ENCODE peak calls at places on chromosome 4, in eight cellular contexts. J is CD4-positive, CD25-positive, alpha-beta regulatory T cell; K is uterus; G is cardiac muscle cell; O is CD8-positive, alpha-beta T cell; D is effector memory CD4-positive, alpha-beta T cell; Q is HCT116; P is IMR-90. H is an unnamed sample.

GRCh38 chr4:114512595-114513295 is 85.9 kb upstream of the UGT8 start:
- DNase-seq in J (no peak), K (no peak), G (no peak), O (no peak), D (no peak), Q (no peak), P (no peak), H (no peak)

GRCh38 chr4:37541956-37542355 is 144.2 kb downstream of the RELL1 start:
- DNase-seq in J (no peak), K (no peak), G (no peak), O (no peak), D (no peak), Q (no peak), P (no peak), H (no peak)

GRCh38 chr4:57612279-57612678 is 502.1 kb upstream of the IGFBP7 start:
- DNase-seq in J (no peak), K (no peak), G (no peak), O (no peak), D (no peak), Q (no peak), P (no peak), H (no peak)

GRCh38 chr4:184259081-184259480 is 41.4 kb upstream of the ENPP6 start:
- DNase-seq in J (no peak), K (no peak), G (no peak), O (no peak), D (no peak), Q (no peak), P (no peak), H (no peak)

GRCh38 chr4:41129128-41129754 is 85.1 kb downstream of the APBB2 start:
- DNase-seq in J (no peak), K (no peak), G (peak), O (no peak), D (no peak), Q (no peak), P (no peak), H (no peak)

GRCh38 chr4:185932491-185932890 is 120.5 kb upstream of the SORBS2 start:
- DNase-seq in J (no peak), K (no peak), G (no peak), O (no peak), D (no peak), Q (no peak), P (no peak), H (no peak)

GRCh38 chr4:28973591-28974350 is 1746.4 kb upstream of the PCDH7 start:
- DNase-seq in J (no peak), K (no peak), G (peak), O (no peak), D (no peak), Q (no peak), P (peak), H (no peak)

GRCh38 chr4:160835789-160836188 is 1328.0 kb downstream of the FSTL5 start:
- DNase-seq in J (no peak), K (no peak), G (peak), O (no peak), D (no peak), Q (peak), P (no peak), H (no peak)

GRCh38 chr4:101191302-101192098 is 155.8 kb downstream of the PPP3CA start:
- DNase-seq in J (no peak), K (peak), G (no peak), O (no peak), D (no peak), Q (no peak), P (peak), H (peak)

GRCh38 chr4:110617095-110617494 is 5.8 kb downstream of the PITX2 start:
- DNase-seq in J (no peak), K (no peak), G (peak), O (no peak), D (no peak), Q (no peak), P (no peak), H (no peak)

GRCh38 chr4:66767442-66767841 is 777.9 kb downstream of the CENPC start:
- DNase-seq in J (no peak), K (no peak), G (no peak), O (no peak), D (no peak), Q (no peak), P (no peak), H (no peak)

GRCh38 chr4:183348706-183349659 is 26.8 kb upstream of the CLDN24 start:
- DNase-seq in J (no peak), K (no peak), G (no peak), O (no peak), D (no peak), Q (no peak), P (peak), H (no peak)

GRCh38 chr4:55932489-55932888 is 16.3 kb upstream of the CEP135 start:
- DNase-seq in J (no peak), K (no peak), G (no peak), O (no peak), D (no peak), Q (no peak), P (no peak), H (no peak)

GRCh38 chr4:4655901-4656300 is 114.1 kb upstream of the STX18 start:
- DNase-seq in J (no peak), K (no peak), G (no peak), O (no peak), D (no peak), Q (no peak), P (no peak), H (no peak)

GRCh38 chr4:53646792-53647191 is 55.5 kb upstream of the LNX1 start:
- DNase-seq in J (no peak), K (peak), G (no peak), O (no peak), D (no peak), Q (no peak), P (no peak), H (no peak)

GRCh38 chr4:52751349-52751911 is at the start of gene ERVMER34-1:
- DNase-seq in J (no peak), K (peak), G (peak), O (no peak), D (no peak), Q (peak), P (no peak), H (peak)

GRCh38 chr4:186557486-186557885 is 2.1 kb upstream of the MTNR1A start:
- DNase-seq in J (no peak), K (no peak), G (no peak), O (no peak), D (no peak), Q (no peak), P (peak), H (no peak)

GRCh38 chr4:8275511-8275910 is 6.0 kb downstream of the HTRA3 start:
- DNase-seq in J (no peak), K (no peak), G (no peak), O (no peak), D (no peak), Q (no peak), P (no peak), H (peak)

GRCh38 chr4:56261027-56261426 is 126.3 kb downstream of the AASDH start:
- DNase-seq in J (no peak), K (no peak), G (no peak), O (no peak), D (no peak), Q (no peak), P (no peak), H (no peak)

GRCh38 chr4:173014113-173014558 is 154.5 kb upstream of the GALNT7 start:
- DNase-seq in J (no peak), K (peak), G (peak), O (no peak), D (no peak), Q (no peak), P (peak), H (peak)

GRCh38 chr4:128451270-128451905 is 163.8 kb upstream of the PGRMC2 start:
- DNase-seq in J (no peak), K (no peak), G (no peak), O (no peak), D (no peak), Q (no peak), P (no peak), H (no peak)

GRCh38 chr4:99783940-99784339 is 32.7 kb upstream of the DAPP1 start:
- DNase-seq in J (no peak), K (no peak), G (no peak), O (no peak), D (no peak), Q (no peak), P (no peak), H (no peak)

GRCh38 chr4:105520819-105521790 is 31.3 kb upstream of the ARHGEF38 start:
- DNase-seq in J (no peak), K (no peak), G (peak), O (no peak), D (no peak), Q (peak), P (peak), H (no peak)

DNA sequence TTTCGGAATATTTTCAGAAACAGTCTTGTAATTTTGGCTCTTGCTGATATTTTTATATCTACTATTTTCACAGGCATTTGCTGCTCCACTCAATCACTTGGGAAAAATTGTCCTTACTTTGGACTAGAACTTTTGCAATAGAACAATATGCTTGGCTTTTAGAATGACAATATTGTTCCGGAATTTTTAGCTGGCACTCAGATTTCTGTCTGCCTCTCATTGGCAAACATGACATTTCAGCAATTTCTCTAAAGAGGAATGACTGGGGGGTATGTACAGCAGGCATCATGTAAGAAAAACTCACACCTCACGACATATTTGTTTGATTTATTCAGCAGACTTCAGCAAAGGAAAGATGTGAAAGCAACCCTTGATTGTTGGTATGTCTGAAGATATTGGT is 243.6 kb upstream of the GPRIN3 start:
- DNase-seq in J (no peak), K (no peak), G (no peak), O (no peak), D (no peak), Q (no peak), P (no peak), H (no peak)
- H3K4me3 ChIP-seq in J (no peak), K (no peak), G (no peak), O (no peak), D (no peak), Q (no peak), P (no peak), H (no peak)

DNA sequence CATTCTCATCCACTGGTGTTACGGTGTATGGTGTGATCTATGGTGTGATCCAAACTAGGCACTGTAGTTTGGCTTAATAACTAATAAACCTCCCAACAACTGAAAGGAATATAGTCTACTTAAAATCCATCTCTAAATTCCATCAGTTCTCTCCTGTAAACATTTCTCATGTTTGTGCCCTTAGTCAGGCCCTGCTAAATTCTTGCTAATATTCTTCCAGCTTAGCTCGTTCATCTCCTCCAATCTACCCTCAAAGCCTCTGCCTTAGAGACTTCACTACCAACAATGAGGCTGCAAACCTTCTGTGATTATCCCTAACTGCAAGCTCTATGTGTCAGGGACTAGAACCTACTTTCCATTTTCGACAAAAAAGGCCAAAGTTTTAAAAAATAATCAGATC is 28.1 kb downstream of the ZAR1 start:
- DNase-seq in J (no peak), K (no peak), G (no peak), O (no peak), D (no peak), Q (no peak), P (peak), H (no peak)
- H3K27ac ChIP-seq in J (no peak), K (no peak), G (no peak), O (no peak), D (no peak), Q (no peak), P (no peak), H (no peak)

GRCh38 chr4:42150653-42151567 is 1.5 kb downstream of the BEND4 start:
- DNase-seq in J (no peak), K (no peak), G (peak), O (no peak), D (no peak), Q (no peak), P (no peak), H (no peak)
- H3K4me3 ChIP-seq in J (no peak), K (peak), G (peak), O (peak), D (peak), Q (no peak), P (no peak), H (peak)

GRCh38 chr4:164800786-164801185 is 46.9 kb downstream of the SMIM31 start:
- DNase-seq in J (no peak), K (no peak), G (no peak), O (no peak), D (no peak), Q (no peak), P (no peak), H (no peak)

GRCh38 chr4:164803702-164804101 is 49.8 kb downstream of the SMIM31 start:
- DNase-seq in J (no peak), K (no peak), G (no peak), O (no peak), D (no peak), Q (no peak), P (no peak), H (no peak)

GRCh38 chr4:164802301-164802700 is 48.4 kb downstream of the SMIM31 start:
- DNase-seq in J (no peak), K (no peak), G (no peak), O (no peak), D (no peak), Q (no peak), P (no peak), H (no peak)

DNA sequence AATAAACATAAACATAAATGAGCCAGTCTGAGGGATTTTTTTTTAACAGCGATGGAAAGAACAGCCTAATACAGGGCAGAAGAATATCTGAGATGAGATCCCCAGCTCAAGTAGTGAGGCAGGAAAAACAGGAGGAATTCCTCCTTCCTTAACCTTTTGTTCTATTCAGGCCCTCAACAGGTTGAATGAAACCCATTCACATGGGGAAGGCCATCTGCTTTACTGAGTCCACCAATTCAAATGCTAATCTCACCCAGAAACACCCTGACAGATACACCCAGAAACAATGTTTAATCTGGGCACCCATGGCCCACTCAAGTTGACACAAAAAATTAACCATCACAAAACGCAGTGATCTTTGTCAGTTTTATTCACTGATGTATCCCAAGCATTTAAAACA is 45.5 kb downstream of the SMIM31 start:
- DNase-seq in J (no peak), K (no peak), G (no peak), O (no peak), D (no peak), Q (no peak), P (no peak), H (no peak)
- H3K27ac ChIP-seq in J (no peak), K (no peak), G (no peak), O (no peak), D (no peak), Q (no peak), P (no peak), H (no peak)

DNA sequence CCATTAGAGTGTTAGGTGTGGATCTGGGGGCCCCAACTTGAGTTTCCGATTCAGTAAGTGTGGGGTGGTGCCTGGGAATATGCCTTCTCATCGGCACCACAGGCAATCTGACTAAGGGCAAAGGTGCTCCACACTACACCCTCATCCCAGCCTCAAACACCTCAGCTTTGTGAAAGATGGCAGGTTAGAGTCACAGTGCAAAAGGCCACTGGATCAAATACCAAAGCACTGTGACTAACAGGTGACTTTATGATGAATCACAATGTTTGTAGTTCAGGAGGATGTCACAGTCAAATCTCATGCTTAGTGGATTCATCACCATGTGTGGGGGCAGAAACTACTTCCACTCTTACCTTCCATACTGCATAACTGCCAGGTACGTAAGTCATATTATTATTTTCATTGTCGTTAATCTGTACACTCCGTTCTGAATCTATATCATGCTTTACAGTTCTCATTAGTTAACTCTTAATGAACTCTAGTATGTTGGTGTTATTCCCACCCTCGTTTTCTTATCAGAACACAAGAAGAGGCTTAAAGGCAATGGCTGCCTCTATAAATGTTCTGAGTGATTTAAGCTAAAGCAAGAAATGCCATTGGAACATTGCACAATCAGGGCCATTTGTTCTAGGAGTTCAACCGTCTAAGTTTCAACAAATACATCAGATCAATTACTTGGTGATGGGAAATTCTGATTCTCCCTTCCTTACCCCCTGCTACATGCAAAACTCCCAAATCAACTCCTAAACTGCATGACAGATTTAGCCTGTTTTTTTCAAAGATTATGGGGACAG is 50.2 kb downstream of the PRKG2 start:
- DNase-seq in J (no peak), K (no peak), G (no peak), O (no peak), D (no peak), Q (peak), P (peak), H (no peak)
- H3K4me3 ChIP-seq in J (no peak), K (no peak), G (no peak), O (no peak), D (no peak), Q (peak), P (no peak), H (no peak)

DNA sequence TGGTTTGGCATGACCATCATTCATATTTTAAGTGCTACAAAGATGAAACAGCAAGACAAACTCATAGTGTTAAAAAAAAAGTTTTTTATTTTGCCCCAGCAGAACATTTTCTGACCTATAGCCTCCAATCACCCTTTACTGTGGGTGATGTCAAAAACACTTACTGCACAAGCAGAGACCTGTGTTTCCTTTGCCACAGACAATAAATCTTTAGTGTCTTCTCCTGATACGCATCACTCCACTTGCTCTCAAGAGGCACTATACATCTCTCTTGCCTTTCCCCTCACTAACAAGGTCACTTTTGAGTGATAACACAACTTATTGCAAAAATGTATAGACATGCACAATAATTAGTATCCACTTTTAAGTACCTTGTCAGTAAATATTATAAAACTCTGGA is 125.6 kb downstream of the ANTXR2 start:
- DNase-seq in J (no peak), K (no peak), G (no peak), O (no peak), D (no peak), Q (no peak), P (no peak), H (no peak)
- H3K27ac ChIP-seq in J (no peak), K (no peak), G (peak), O (no peak), D (no peak), Q (no peak), P (no peak), H (no peak)

GRCh38 chr4:123556526-123556925 is 159.9 kb downstream of the SPRY1 start:
- DNase-seq in J (no peak), K (no peak), G (no peak), O (no peak), D (no peak), Q (no peak), P (no peak), H (no peak)
- H3K4me3 ChIP-seq in J (no peak), K (no peak), G (no peak), O (no peak), D (no peak), Q (no peak), P (no peak), H (no peak)

GRCh38 chr4:145979160-145979559 is 40.5 kb upstream of the ZNF827 start:
- DNase-seq in J (no peak), K (no peak), G (peak), O (no peak), D (no peak), Q (no peak), P (no peak), H (no peak)

GRCh38 chr4:145982791-145983190 is 44.2 kb upstream of the ZNF827 start:
- DNase-seq in J (no peak), K (no peak), G (no peak), O (no peak), D (no peak), Q (no peak), P (no peak), H (no peak)

GRCh38 chr4:145988628-145989027 is 50.0 kb upstream of the ZNF827 start:
- DNase-seq in J (no peak), K (no peak), G (no peak), O (no peak), D (no peak), Q (no peak), P (no peak), H (no peak)

GRCh38 chr4:145984563-145984962 is 45.9 kb upstream of the ZNF827 start:
- DNase-seq in J (no peak), K (no peak), G (no peak), O (no peak), D (no peak), Q (no peak), P (no peak), H (no peak)
- H3K27ac ChIP-seq in J (no peak), K (no peak), G (no peak), O (no peak), D (no peak), Q (no peak), P (no peak), H (peak)

GRCh38 chr4:85779165-85779564 is 304.2 kb downstream of the ARHGAP24 start:
- DNase-seq in J (no peak), K (no peak), G (no peak), O (no peak), D (no peak), Q (no peak), P (peak), H (no peak)
- H3K4me3 ChIP-seq in J (no peak), K (peak), G (no peak), O (no peak), D (no peak), Q (no peak), P (peak), H (peak)

GRCh38 chr4:145278341-145279121 is 98.1 kb upstream of the OTUD4 start:
- DNase-seq in J (no peak), K (no peak), G (no peak), O (no peak), D (no peak), Q (no peak), P (peak), H (no peak)
- H3K27ac ChIP-seq in J (no peak), K (no peak), G (no peak), O (no peak), D (no peak), Q (no peak), P (peak), H (peak)

H was measured in left ventricle myocardium inferior.